ENCODE peak calls at places on chromosomes 6 and 20, in six cellular contexts. One of them, this sample, is unnamed.

GRCh38 chr20:61649879-61650200 is 397.8 kb downstream of the CDH4 start:
- DNase-seq in A549: no peak
- DNase-seq in WERI-Rb-1: no peak
- DNase-seq in activated B cell treated with CpG ODN at 0.5 μM for 24 hours: no peak
- DNase-seq in heart right ventricle: no peak
- DNase-seq in bronchial epithelial cell: no peak
- DNase-seq in this sample: no peak

GRCh38 chr6:145508107-145508506 is 227.2 kb downstream of the EPM2A start:
- DNase-seq in activated B cell treated with CpG ODN at 0.5 μM for 24 hours: no peak
- DNase-seq in heart right ventricle: no peak
- DNase-seq in WERI-Rb-1: no peak
- DNase-seq in bronchial epithelial cell: peak; percentile 20
- DNase-seq in A549: no peak
- DNase-seq in this sample: no peak

GRCh38 chr6:80165143-80165542 is 58.7 kb downstream of the BCKDHB start:
- DNase-seq in bronchial epithelial cell: peak; percentile 79
- DNase-seq in activated B cell treated with CpG ODN at 0.5 μM for 24 hours: no peak
- DNase-seq in heart right ventricle: no peak
- DNase-seq in A549: no peak
- DNase-seq in WERI-Rb-1: no peak
- DNase-seq in this sample: no peak

GRCh38 chr20:3781153-3781910 is at the start of gene SPEF1:
- DNase-seq in heart right ventricle: peak; percentile 55
- DNase-seq in activated B cell treated with CpG ODN at 0.5 μM for 24 hours: no peak
- DNase-seq in bronchial epithelial cell: peak; percentile 92
- DNase-seq in WERI-Rb-1: peak; percentile 90
- DNase-seq in A549: peak; percentile 100
- DNase-seq in this sample: peak; percentile 77

GRCh38 chr6:136753624-136754023 is 38.7 kb downstream of the MAP3K5 start:
- DNase-seq in bronchial epithelial cell: peak; percentile 34
- DNase-seq in WERI-Rb-1: no peak
- DNase-seq in A549: no peak
- DNase-seq in heart right ventricle: no peak
- DNase-seq in activated B cell treated with CpG ODN at 0.5 μM for 24 hours: no peak
- DNase-seq in this sample: no peak

GRCh38 chr6:39808934-39809333 is 16.8 kb downstream of the DAAM2 start:
- DNase-seq in bronchial epithelial cell: no peak
- DNase-seq in heart right ventricle: no peak
- DNase-seq in WERI-Rb-1: no peak
- DNase-seq in A549: no peak
- DNase-seq in activated B cell treated with CpG ODN at 0.5 μM for 24 hours: no peak
- DNase-seq in this sample: no peak

GRCh38 chr20:24431650-24432049 is 37.8 kb upstream of the SYNDIG1 start:
- DNase-seq in activated B cell treated with CpG ODN at 0.5 μM for 24 hours: no peak
- DNase-seq in heart right ventricle: no peak
- DNase-seq in A549: no peak
- DNase-seq in bronchial epithelial cell: no peak
- DNase-seq in WERI-Rb-1: no peak
- DNase-seq in this sample: no peak

GRCh38 chr6:168884646-168885086 is 369.0 kb downstream of the THBS2 start:
- DNase-seq in activated B cell treated with CpG ODN at 0.5 μM for 24 hours: peak; percentile 65
- DNase-seq in bronchial epithelial cell: peak; percentile 6
- DNase-seq in heart right ventricle: peak; percentile 80
- DNase-seq in WERI-Rb-1: peak; percentile 72
- DNase-seq in A549: peak; percentile 69
- DNase-seq in this sample: peak; percentile 86

GRCh38 chr20:24934101-24934661 is 14.9 kb upstream of the CST7 start:
- DNase-seq in bronchial epithelial cell: no peak
- DNase-seq in A549: no peak
- DNase-seq in heart right ventricle: no peak
- DNase-seq in WERI-Rb-1: no peak
- DNase-seq in activated B cell treated with CpG ODN at 0.5 μM for 24 hours: no peak
- DNase-seq in this sample: no peak

GRCh38 chr6:96939019-96939805 is 14.7 kb downstream of the KLHL32 start:
- DNase-seq in heart right ventricle: no peak
- DNase-seq in WERI-Rb-1: no peak
- DNase-seq in activated B cell treated with CpG ODN at 0.5 μM for 24 hours: no peak
- DNase-seq in A549: no peak
- DNase-seq in bronchial epithelial cell: peak; percentile 88
- DNase-seq in this sample: no peak

GRCh38 chr20:56504373-56505005 is 20.1 kb upstream of the FAM209A start:
- DNase-seq in heart right ventricle: no peak
- DNase-seq in activated B cell treated with CpG ODN at 0.5 μM for 24 hours: no peak
- DNase-seq in bronchial epithelial cell: no peak
- DNase-seq in A549: peak; percentile 38
- DNase-seq in WERI-Rb-1: peak; percentile 9
- DNase-seq in this sample: peak; percentile 65

GRCh38 chr20:37630161-37630560 is 63.7 kb upstream of the CTNNBL1 start:
- DNase-seq in A549: no peak
- DNase-seq in WERI-Rb-1: no peak
- DNase-seq in activated B cell treated with CpG ODN at 0.5 μM for 24 hours: no peak
- DNase-seq in heart right ventricle: peak; percentile 12
- DNase-seq in bronchial epithelial cell: no peak
- DNase-seq in this sample: no peak

GRCh38 chr20:57594092-57594911 is 25.9 kb downstream of the ZBP1 start:
- DNase-seq in WERI-Rb-1: peak; percentile 44
- DNase-seq in activated B cell treated with CpG ODN at 0.5 μM for 24 hours: peak; percentile 61
- DNase-seq in bronchial epithelial cell: no peak
- DNase-seq in heart right ventricle: peak; percentile 61
- DNase-seq in A549: peak; percentile 69
- DNase-seq in this sample: peak; percentile 80

GRCh38 chr20:62741191-62741676 is 32.6 kb downstream of the NTSR1 start:
- DNase-seq in bronchial epithelial cell: no peak
- DNase-seq in activated B cell treated with CpG ODN at 0.5 μM for 24 hours: no peak
- DNase-seq in A549: no peak
- DNase-seq in WERI-Rb-1: peak; percentile 3
- DNase-seq in heart right ventricle: peak; percentile 4
- DNase-seq in this sample: no peak

GRCh38 chr20:38633577-38634093 is 32.0 kb downstream of the ARHGAP40 start:
- DNase-seq in A549: peak; percentile 82
- DNase-seq in heart right ventricle: peak; percentile 27
- DNase-seq in activated B cell treated with CpG ODN at 0.5 μM for 24 hours: peak; percentile 31
- DNase-seq in WERI-Rb-1: peak; percentile 75
- DNase-seq in bronchial epithelial cell: peak; percentile 30
- DNase-seq in this sample: peak; percentile 74

GRCh38 chr20:49281059-49281912 is 3.4 kb upstream of the ZNFX1 start:
- DNase-seq in A549: no peak
- DNase-seq in activated B cell treated with CpG ODN at 0.5 μM for 24 hours: no peak
- DNase-seq in heart right ventricle: no peak
- DNase-seq in WERI-Rb-1: no peak
- DNase-seq in bronchial epithelial cell: peak; percentile 55
- DNase-seq in this sample: no peak

GRCh38 chr6:34424200-34425131 is 1.4 kb downstream of the RPS10 start:
- DNase-seq in A549: no peak
- DNase-seq in activated B cell treated with CpG ODN at 0.5 μM for 24 hours: no peak
- DNase-seq in bronchial epithelial cell: no peak
- DNase-seq in heart right ventricle: no peak
- DNase-seq in WERI-Rb-1: no peak
- DNase-seq in this sample: no peak

GRCh38 chr6:34423254-34423653 is 2.6 kb downstream of the RPS10 start:
- DNase-seq in bronchial epithelial cell: no peak
- DNase-seq in activated B cell treated with CpG ODN at 0.5 μM for 24 hours: no peak
- DNase-seq in A549: no peak
- DNase-seq in heart right ventricle: no peak
- DNase-seq in WERI-Rb-1: no peak
- DNase-seq in this sample: no peak

GRCh38 chr6:34425498-34426410 is at the start of gene RPS10:
- DNase-seq in heart right ventricle: peak; percentile 96
- DNase-seq in WERI-Rb-1: peak; percentile 98
- DNase-seq in A549: peak; percentile 83
- DNase-seq in activated B cell treated with CpG ODN at 0.5 μM for 24 hours: peak; percentile 97
- DNase-seq in bronchial epithelial cell: peak; percentile 74
- DNase-seq in this sample: peak; percentile 96

DNA sequence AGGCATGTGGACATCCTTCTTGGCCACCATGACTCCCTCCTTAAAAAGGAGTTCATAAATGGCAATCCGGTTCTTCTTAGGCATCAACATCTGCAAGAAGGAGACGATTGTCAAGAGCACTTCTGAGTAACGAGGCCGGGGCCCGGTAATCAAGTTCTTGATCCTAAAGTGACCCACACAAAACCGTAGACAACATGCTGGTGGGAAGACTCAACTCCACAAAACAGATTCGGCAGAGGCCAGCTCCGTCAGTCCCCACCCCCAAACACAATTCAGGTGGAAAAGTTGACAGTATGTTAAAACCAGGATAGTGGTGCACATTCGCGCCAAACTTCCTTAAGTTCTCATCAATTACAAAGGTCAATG is 754 bp downstream of the RPS10 start:
- DNase-seq in bronchial epithelial cell: no peak
- DNase-seq in A549: no peak
- DNase-seq in WERI-Rb-1: no peak
- DNase-seq in heart right ventricle: no peak
- DNase-seq in activated B cell treated with CpG ODN at 0.5 μM for 24 hours: no peak
- DNase-seq in this sample: no peak
- TF ChIP-seq CTCF in bronchial epithelial cell: no peak
- TF ChIP-seq CTCF in A549: no peak
- TF ChIP-seq CTCF in WERI-Rb-1: no peak
- TF ChIP-seq CTCF in heart right ventricle: no peak
- TF ChIP-seq CTCF in activated B cell treated with CpG ODN at 0.5 μM for 24 hours: no peak
- TF ChIP-seq CTCF in this sample: no peak

GRCh38 chr6:144150673-144151009 is 324 bp downstream of the STX11 start:
- DNase-seq in WERI-Rb-1: peak; percentile 30
- DNase-seq in activated B cell treated with CpG ODN at 0.5 μM for 24 hours: no peak
- DNase-seq in bronchial epithelial cell: peak; percentile 11
- DNase-seq in A549: peak; percentile 20
- DNase-seq in heart right ventricle: peak; percentile 22
- DNase-seq in this sample: no peak
- TF ChIP-seq CTCF in WERI-Rb-1: no peak
- TF ChIP-seq CTCF in activated B cell treated with CpG ODN at 0.5 μM for 24 hours: no peak
- TF ChIP-seq CTCF in bronchial epithelial cell: no peak
- TF ChIP-seq CTCF in A549: no peak
- TF ChIP-seq CTCF in heart right ventricle: peak; percentile 47
- TF ChIP-seq CTCF in this sample: peak; percentile 22

DNA sequence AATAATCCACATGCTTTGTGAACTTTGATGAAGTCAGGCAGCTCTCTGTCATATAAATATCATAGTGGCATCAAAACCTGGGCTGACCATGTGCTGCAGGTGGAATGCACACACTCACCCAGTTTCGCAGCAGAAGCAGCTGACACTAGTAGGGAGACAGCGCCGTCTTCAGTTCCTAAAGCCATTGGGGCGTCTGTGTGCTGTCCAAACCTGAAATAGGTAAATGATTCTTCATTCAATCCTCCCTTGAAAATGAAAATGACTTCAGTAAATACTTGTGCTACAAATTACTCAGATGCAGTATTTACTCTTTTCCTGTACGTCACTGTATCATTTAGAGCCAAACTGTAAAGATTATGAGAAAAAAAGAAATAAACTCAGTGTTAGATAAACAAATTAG is 127.5 kb downstream of the EYA4 start:
- DNase-seq in bronchial epithelial cell: peak; percentile 61
- DNase-seq in WERI-Rb-1: no peak
- DNase-seq in heart right ventricle: no peak
- DNase-seq in activated B cell treated with CpG ODN at 0.5 μM for 24 hours: no peak
- DNase-seq in A549: no peak
- DNase-seq in this sample: no peak
- TF ChIP-seq CTCF in bronchial epithelial cell: peak; percentile 80
- TF ChIP-seq CTCF in WERI-Rb-1: no peak
- TF ChIP-seq CTCF in heart right ventricle: peak; percentile 43
- TF ChIP-seq CTCF in activated B cell treated with CpG ODN at 0.5 μM for 24 hours: no peak
- TF ChIP-seq CTCF in A549: peak; percentile 44
- TF ChIP-seq CTCF in this sample: no peak

GRCh38 chr6:53793318-53793975 is 1.4 kb upstream of the LRRC1 start:
- DNase-seq in WERI-Rb-1: peak; percentile 75
- DNase-seq in heart right ventricle: peak; percentile 22
- DNase-seq in activated B cell treated with CpG ODN at 0.5 μM for 24 hours: peak; percentile 23
- DNase-seq in A549: peak; percentile 53
- DNase-seq in bronchial epithelial cell: peak; percentile 68
- DNase-seq in this sample: peak; percentile 35
- TF ChIP-seq CTCF in WERI-Rb-1: no peak
- TF ChIP-seq CTCF in heart right ventricle: no peak
- TF ChIP-seq CTCF in activated B cell treated with CpG ODN at 0.5 μM for 24 hours: no peak
- TF ChIP-seq CTCF in A549: no peak
- TF ChIP-seq CTCF in bronchial epithelial cell: peak; percentile 1
- TF ChIP-seq CTCF in this sample: no peak

GRCh38 chr20:12166053-12166717 is 248.5 kb downstream of the BTBD3 start:
- DNase-seq in A549: no peak
- DNase-seq in bronchial epithelial cell: peak; percentile 57
- DNase-seq in heart right ventricle: peak; percentile 33
- DNase-seq in activated B cell treated with CpG ODN at 0.5 μM for 24 hours: no peak
- DNase-seq in WERI-Rb-1: no peak
- DNase-seq in this sample: no peak
- TF ChIP-seq CTCF in A549: no peak
- TF ChIP-seq CTCF in bronchial epithelial cell: no peak
- TF ChIP-seq CTCF in heart right ventricle: no peak
- TF ChIP-seq CTCF in activated B cell treated with CpG ODN at 0.5 μM for 24 hours: no peak
- TF ChIP-seq CTCF in WERI-Rb-1: no peak
- TF ChIP-seq CTCF in this sample: no peak

DNA sequence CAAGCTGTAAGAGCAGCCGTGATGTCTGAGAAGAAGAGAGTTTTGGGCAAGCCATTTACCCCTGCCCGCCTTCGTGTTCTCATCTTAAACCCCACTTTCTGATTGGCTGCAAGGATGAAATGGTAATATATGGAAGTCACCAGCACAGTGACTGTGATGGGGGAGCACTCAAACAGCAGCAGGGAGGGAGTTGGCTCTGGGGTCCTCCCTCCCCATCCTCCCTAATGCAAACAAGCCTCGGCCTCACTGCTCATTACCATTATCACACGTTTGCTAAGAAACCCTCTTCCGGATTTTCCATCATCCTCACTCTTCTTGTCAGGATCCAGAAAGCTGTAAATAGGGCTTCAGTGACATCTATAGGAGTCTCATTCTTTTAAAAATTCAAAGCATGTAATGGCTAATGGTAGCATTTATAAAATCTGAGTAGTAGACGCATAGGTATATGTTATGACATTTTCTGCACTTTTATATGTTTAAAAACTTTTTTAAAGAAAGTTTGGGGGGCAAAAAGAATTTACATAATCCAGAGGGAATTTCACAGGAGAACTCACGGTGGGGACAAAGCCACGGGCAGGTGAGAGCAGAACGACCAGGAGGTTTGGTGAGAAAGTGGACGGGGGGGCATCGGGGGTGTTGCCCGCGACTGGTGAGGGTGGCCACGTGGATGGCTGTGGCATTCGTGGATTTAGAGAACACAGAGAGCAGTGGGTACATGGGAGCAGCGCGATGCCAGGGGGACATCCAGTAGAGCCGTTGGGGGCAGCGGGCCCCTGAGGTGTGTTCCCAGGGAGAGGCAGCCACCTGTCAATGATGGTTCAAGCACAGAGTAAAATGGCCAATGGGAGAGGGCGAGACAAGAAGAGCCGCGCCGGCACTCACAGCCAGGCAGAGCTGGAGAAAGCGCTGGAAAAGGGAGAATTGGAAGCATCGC is 29.6 kb downstream of the SUMO4 start:
- DNase-seq in bronchial epithelial cell: no peak
- DNase-seq in heart right ventricle: no peak
- DNase-seq in A549: no peak
- DNase-seq in activated B cell treated with CpG ODN at 0.5 μM for 24 hours: no peak
- DNase-seq in WERI-Rb-1: no peak
- DNase-seq in this sample: no peak
- TF ChIP-seq CTCF in bronchial epithelial cell: no peak
- TF ChIP-seq CTCF in heart right ventricle: no peak
- TF ChIP-seq CTCF in A549: no peak
- TF ChIP-seq CTCF in activated B cell treated with CpG ODN at 0.5 μM for 24 hours: no peak
- TF ChIP-seq CTCF in WERI-Rb-1: no peak
- TF ChIP-seq CTCF in this sample: no peak

DNA sequence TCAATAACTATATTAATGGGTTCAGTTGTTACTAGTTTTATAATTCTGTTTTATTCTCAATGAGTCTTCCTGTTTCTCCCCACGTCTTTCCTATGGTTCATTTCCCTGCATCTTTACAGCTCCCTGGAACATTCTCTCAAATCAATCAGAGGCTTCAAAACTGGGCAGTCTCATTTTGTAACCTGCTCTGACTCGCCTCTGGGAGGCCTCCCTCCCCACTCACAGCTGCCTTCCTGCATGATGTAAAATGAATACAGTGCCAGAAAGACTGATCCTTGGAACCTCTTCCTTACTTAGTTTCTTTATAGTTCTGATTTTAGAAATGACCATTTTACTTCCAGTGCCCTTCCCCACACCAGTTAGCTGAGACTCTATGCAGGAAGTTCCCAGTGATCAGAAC is 103.9 kb downstream of the ESR1 start:
- DNase-seq in WERI-Rb-1: no peak
- DNase-seq in A549: no peak
- DNase-seq in heart right ventricle: no peak
- DNase-seq in bronchial epithelial cell: peak; percentile 64
- DNase-seq in activated B cell treated with CpG ODN at 0.5 μM for 24 hours: no peak
- DNase-seq in this sample: no peak
- TF ChIP-seq CTCF in WERI-Rb-1: no peak
- TF ChIP-seq CTCF in A549: no peak
- TF ChIP-seq CTCF in heart right ventricle: no peak
- TF ChIP-seq CTCF in bronchial epithelial cell: peak; percentile 15
- TF ChIP-seq CTCF in activated B cell treated with CpG ODN at 0.5 μM for 24 hours: no peak
- TF ChIP-seq CTCF in this sample: no peak